ENCODE peak calls at places on chromosomes 7 and 10, in five cellular contexts. Z is IMR-90, O is H1, R is body of pancreas, Q is uterus. L is an unnamed sample.

GRCh38 chr7:11327633-11328032 is 354.0 kb downstream of the PHF14 start:
- DNase-seq in Z (no peak), O (no peak), R (no peak), Q (no peak), L (no peak)

GRCh38 chr10:69323622-69324021 is 45.3 kb downstream of the HK1 start:
- DNase-seq in Z (no peak), O (no peak), R (no peak), Q (no peak), L (no peak)

GRCh38 chr10:215444-215843 is 80.2 kb downstream of the ZMYND11 start:
- DNase-seq in Z (no peak), O (no peak), R (no peak), Q (no peak), L (no peak)

GRCh38 chr7:137975223-137975622 is 26.7 kb downstream of the CREB3L2 start:
- DNase-seq in Z (peak), O (no peak), R (peak), Q (peak), L (peak)

GRCh38 chr7:131859162-131859821 is 302.9 kb upstream of the PODXL start:
- DNase-seq in Z (peak), O (peak), R (peak), Q (peak), L (peak)

GRCh38 chr10:113916053-113916452 is 61.6 kb downstream of the NHLRC2 start:
- DNase-seq in Z (no peak), O (no peak), R (no peak), Q (no peak), L (no peak)

GRCh38 chr7:66140924-66141323 is 26.3 kb downstream of the CRCP start:
- DNase-seq in Z (peak), O (no peak), R (peak), Q (peak), L (peak)

GRCh38 chr7:90536449-90536848 is 59.7 kb upstream of the CDK14 start:
- DNase-seq in Z (no peak), O (no peak), R (no peak), Q (no peak), L (no peak)

GRCh38 chr10:66747451-66747850 is 178.4 kb upstream of the LRRTM3 start:
- DNase-seq in Z (peak), O (no peak), R (no peak), Q (no peak), L (no peak)

GRCh38 chr10:3475367-3475766 is 302.8 kb upstream of the PITRM1 start:
- DNase-seq in Z (no peak), O (no peak), R (no peak), Q (no peak), L (no peak)

GRCh38 chr7:98719396-98719795 is 102.3 kb downstream of the NPTX2 start:
- DNase-seq in Z (no peak), O (no peak), R (no peak), Q (no peak), L (no peak)

GRCh38 chr7:27418544-27418943 is 175.9 kb downstream of the EVX1 start:
- DNase-seq in Z (no peak), O (no peak), R (no peak), Q (no peak), L (no peak)

GRCh38 chr10:80500572-80501380 is 36.9 kb upstream of the SH2D4B start:
- DNase-seq in Z (no peak), O (no peak), R (no peak), Q (no peak), L (peak)

GRCh38 chr7:14902589-14902963 is at the start of gene DGKB:
- DNase-seq in Z (peak), O (peak), R (peak), Q (peak), L (no peak)

GRCh38 chr10:118701529-118702323 is 53.0 kb downstream of the CACUL1 start:
- DNase-seq in Z (peak), O (no peak), R (no peak), Q (no peak), L (no peak)

GRCh38 chr7:22248111-22248809 is 108.7 kb downstream of the RAPGEF5 start:
- DNase-seq in Z (peak), O (no peak), R (no peak), Q (no peak), L (no peak)

GRCh38 chr7:47460251-47460989 is 121.5 kb downstream of the TNS3 start:
- DNase-seq in Z (no peak), O (no peak), R (no peak), Q (no peak), L (no peak)

GRCh38 chr7:47458486-47458885 is 123.4 kb downstream of the TNS3 start:
- DNase-seq in Z (no peak), O (no peak), R (no peak), Q (no peak), L (no peak)

GRCh38 chr7:47464266-47464665 is 117.6 kb downstream of the TNS3 start:
- DNase-seq in Z (no peak), O (no peak), R (no peak), Q (no peak), L (no peak)

GRCh38 chr7:47458057-47458456 is 123.9 kb downstream of the TNS3 start:
- DNase-seq in Z (peak), O (no peak), R (peak), Q (peak), L (no peak)

GRCh38 chr7:47461161-47461560 is 120.8 kb downstream of the TNS3 start:
- DNase-seq in Z (peak), O (no peak), R (peak), Q (no peak), L (no peak)
- TF ChIP-seq POLR2A in Z (no peak), O (no peak), R (no peak), Q (no peak), L (no peak)

GRCh38 chr10:133394064-133394663 is at the start of gene MTG1:
- DNase-seq in Z (peak), O (peak), R (peak), Q (peak), L (peak)
- TF ChIP-seq POLR2A in Z (peak), O (peak), R (peak), Q (peak), L (peak)

DNA sequence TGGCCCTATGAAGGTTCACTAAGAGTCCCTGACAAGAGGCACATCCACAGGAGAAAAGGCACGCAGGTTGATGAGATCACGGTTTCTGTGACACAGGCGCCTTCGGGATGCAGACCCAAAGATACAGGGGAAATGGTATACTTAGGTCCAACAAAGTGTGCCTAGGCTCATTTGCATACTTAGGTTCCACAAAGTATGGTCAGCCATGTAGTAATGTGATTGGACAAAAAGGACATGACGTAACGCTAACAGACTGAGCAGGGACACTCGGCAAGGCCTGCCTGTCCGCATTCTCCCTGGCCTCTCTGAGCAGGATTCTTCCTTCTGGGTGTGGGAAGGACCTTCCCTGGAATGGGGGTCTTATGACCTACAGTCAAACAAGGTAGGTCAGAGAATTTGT is 190.6 kb downstream of the CELF2 start:
- DNase-seq in Z (no peak), O (peak), R (no peak), Q (no peak), L (no peak)
- TF ChIP-seq POLR2A in Z (no peak), O (no peak), R (no peak), Q (no peak), L (no peak)

GRCh38 chr10:99781734-99782429 is 558 bp upstream of the ABCC2 start:
- DNase-seq in Z (no peak), O (no peak), R (no peak), Q (no peak), L (no peak)

GRCh38 chr10:99782447-99783286 is at the start of gene ABCC2:
- DNase-seq in Z (no peak), O (no peak), R (no peak), Q (no peak), L (no peak)

GRCh38 chr10:99777918-99778716 is 4.3 kb upstream of the ABCC2 start:
- DNase-seq in Z (no peak), O (no peak), R (no peak), Q (no peak), L (peak)

GRCh38 chr10:99775850-99776249 is 6.6 kb upstream of the ABCC2 start:
- DNase-seq in Z (peak), O (no peak), R (no peak), Q (no peak), L (peak)

GRCh38 chr10:99779335-99779734 is 3.1 kb upstream of the ABCC2 start:
- DNase-seq in Z (peak), O (no peak), R (no peak), Q (no peak), L (no peak)
- TF ChIP-seq POLR2A in Z (peak), O (no peak), R (no peak), Q (no peak), L (no peak)

GRCh38 chr10:52319926-52320325 is 5.8 kb downstream of the DKK1 start:
- DNase-seq in Z (peak), O (no peak), R (no peak), Q (no peak), L (no peak)
- TF ChIP-seq POLR2A in Z (no peak), O (no peak), R (no peak), Q (no peak), L (no peak)

GRCh38 chr7:155899596-155899995 is 87.3 kb upstream of the SHH start:
- DNase-seq in Z (no peak), O (no peak), R (no peak), Q (no peak), L (no peak)
- TF ChIP-seq POLR2A in Z (no peak), O (no peak), R (no peak), Q (no peak), L (no peak)

GRCh38 chr10:92696606-92697383 is 7.0 kb downstream of the HHEX start:
- DNase-seq in Z (no peak), O (no peak), R (peak), Q (no peak), L (no peak)
- TF ChIP-seq POLR2A in Z (no peak), O (no peak), R (no peak), Q (no peak), L (no peak)